ENCODE peak calls at places on chromosomes 6 and 20, in seven cellular contexts. One of them, this sample, is unnamed.

GRCh38 chr6:75818061-75818855 is 69.2 kb downstream of the MYO6 start:
- DNase-seq in ACHN: no peak
- DNase-seq in cerebellum: no peak
- DNase-seq in stomach: no peak
- DNase-seq in AG08396: no peak
- DNase-seq in anterior cingulate cortex: no peak
- DNase-seq in left ventricle myocardium inferior: no peak
- DNase-seq in this sample: no peak

GRCh38 chr20:45993197-45993951 is 15.3 kb upstream of the MMP9 start:
- DNase-seq in ACHN: no peak
- DNase-seq in cerebellum: no peak
- DNase-seq in stomach: peak
- DNase-seq in AG08396: no peak
- DNase-seq in anterior cingulate cortex: no peak
- DNase-seq in left ventricle myocardium inferior: no peak
- DNase-seq in this sample: peak

GRCh38 chr6:15304337-15305078 is 58.6 kb downstream of the JARID2 start:
- DNase-seq in ACHN: no peak
- DNase-seq in cerebellum: no peak
- DNase-seq in stomach: no peak
- DNase-seq in AG08396: no peak
- DNase-seq in anterior cingulate cortex: no peak
- DNase-seq in left ventricle myocardium inferior: no peak
- DNase-seq in this sample: no peak

GRCh38 chr20:63533871-63534393 is 3.2 kb downstream of the PTK6 start:
- DNase-seq in ACHN: no peak
- DNase-seq in cerebellum: peak
- DNase-seq in stomach: peak
- DNase-seq in AG08396: no peak
- DNase-seq in anterior cingulate cortex: no peak
- DNase-seq in left ventricle myocardium inferior: no peak
- DNase-seq in this sample: peak

GRCh38 chr20:8800089-8800488 is 268.8 kb upstream of the PLCB4 start:
- DNase-seq in ACHN: no peak
- DNase-seq in cerebellum: no peak
- DNase-seq in stomach: no peak
- DNase-seq in AG08396: no peak
- DNase-seq in anterior cingulate cortex: no peak
- DNase-seq in left ventricle myocardium inferior: no peak
- DNase-seq in this sample: no peak

GRCh38 chr6:98845201-98846020 is 11.0 kb downstream of the POU3F2 start:
- DNase-seq in ACHN: peak
- DNase-seq in cerebellum: peak
- DNase-seq in stomach: peak
- DNase-seq in AG08396: peak
- DNase-seq in anterior cingulate cortex: peak
- DNase-seq in left ventricle myocardium inferior: peak
- DNase-seq in this sample: peak

GRCh38 chr6:30061766-30062458 is 847 bp downstream of the POLR1H start:
- DNase-seq in ACHN: peak
- DNase-seq in cerebellum: no peak
- DNase-seq in stomach: peak
- DNase-seq in AG08396: no peak
- DNase-seq in anterior cingulate cortex: no peak
- DNase-seq in left ventricle myocardium inferior: no peak
- DNase-seq in this sample: peak

GRCh38 chr20:1833728-1834726 is 61.2 kb upstream of the SIRPA start:
- DNase-seq in ACHN: no peak
- DNase-seq in cerebellum: no peak
- DNase-seq in stomach: no peak
- DNase-seq in AG08396: no peak
- DNase-seq in anterior cingulate cortex: no peak
- DNase-seq in left ventricle myocardium inferior: no peak
- DNase-seq in this sample: no peak

GRCh38 chr6:156953125-156953477 is 175.9 kb downstream of the ARID1B start:
- DNase-seq in ACHN: peak
- DNase-seq in cerebellum: no peak
- DNase-seq in stomach: no peak
- DNase-seq in AG08396: no peak
- DNase-seq in anterior cingulate cortex: no peak
- DNase-seq in left ventricle myocardium inferior: no peak
- DNase-seq in this sample: no peak

GRCh38 chr6:93562566-93562965 is 143.2 kb upstream of the EPHA7 start:
- DNase-seq in ACHN: peak
- DNase-seq in cerebellum: no peak
- DNase-seq in stomach: no peak
- DNase-seq in AG08396: no peak
- DNase-seq in anterior cingulate cortex: no peak
- DNase-seq in left ventricle myocardium inferior: no peak
- DNase-seq in this sample: no peak

GRCh38 chr6:10369896-10370295 is 45.0 kb downstream of the TFAP2A start:
- DNase-seq in ACHN: no peak
- DNase-seq in cerebellum: no peak
- DNase-seq in stomach: no peak
- DNase-seq in AG08396: no peak
- DNase-seq in anterior cingulate cortex: no peak
- DNase-seq in left ventricle myocardium inferior: no peak
- DNase-seq in this sample: no peak

GRCh38 chr6:155351273-155352129 is 37.2 kb upstream of the TFB1M start:
- DNase-seq in ACHN: no peak
- DNase-seq in cerebellum: no peak
- DNase-seq in stomach: no peak
- DNase-seq in AG08396: no peak
- DNase-seq in anterior cingulate cortex: no peak
- DNase-seq in left ventricle myocardium inferior: no peak
- DNase-seq in this sample: no peak

GRCh38 chr6:41278699-41279405 is 7.6 kb downstream of the TREM1 start:
- DNase-seq in ACHN: peak
- DNase-seq in cerebellum: no peak
- DNase-seq in stomach: peak
- DNase-seq in AG08396: no peak
- DNase-seq in anterior cingulate cortex: no peak
- DNase-seq in left ventricle myocardium inferior: peak
- DNase-seq in this sample: peak

GRCh38 chr6:52116605-52116948 is 29.2 kb upstream of the PKHD1 start:
- DNase-seq in ACHN: no peak
- DNase-seq in cerebellum: no peak
- DNase-seq in stomach: no peak
- DNase-seq in AG08396: no peak
- DNase-seq in anterior cingulate cortex: no peak
- DNase-seq in left ventricle myocardium inferior: no peak
- DNase-seq in this sample: no peak

GRCh38 chr6:13472099-13472498 is 15.3 kb downstream of the GFOD1 start:
- DNase-seq in ACHN: no peak
- DNase-seq in cerebellum: no peak
- DNase-seq in stomach: no peak
- DNase-seq in AG08396: no peak
- DNase-seq in anterior cingulate cortex: no peak
- DNase-seq in left ventricle myocardium inferior: no peak
- DNase-seq in this sample: no peak

GRCh38 chr6:113488061-113488460 is 369.1 kb upstream of the MARCKS start:
- DNase-seq in ACHN: no peak
- DNase-seq in cerebellum: no peak
- DNase-seq in stomach: no peak
- DNase-seq in AG08396: no peak
- DNase-seq in anterior cingulate cortex: no peak
- DNase-seq in left ventricle myocardium inferior: no peak
- DNase-seq in this sample: no peak

GRCh38 chr6:111724505-111724904 is 118.8 kb upstream of the TRAF3IP2 start:
- DNase-seq in ACHN: no peak
- DNase-seq in cerebellum: no peak
- DNase-seq in stomach: no peak
- DNase-seq in AG08396: no peak
- DNase-seq in anterior cingulate cortex: no peak
- DNase-seq in left ventricle myocardium inferior: no peak
- DNase-seq in this sample: no peak

GRCh38 chr6:157996201-157996712 is 14.6 kb downstream of the SYNJ2 start:
- DNase-seq in ACHN: no peak
- DNase-seq in cerebellum: no peak
- DNase-seq in stomach: no peak
- DNase-seq in AG08396: no peak
- DNase-seq in anterior cingulate cortex: no peak
- DNase-seq in left ventricle myocardium inferior: peak
- DNase-seq in this sample: no peak

GRCh38 chr6:139977887-139978332 is 603.5 kb upstream of the CITED2 start:
- DNase-seq in ACHN: peak
- DNase-seq in cerebellum: no peak
- DNase-seq in stomach: no peak
- DNase-seq in AG08396: no peak
- DNase-seq in anterior cingulate cortex: no peak
- DNase-seq in left ventricle myocardium inferior: no peak
- DNase-seq in this sample: no peak

GRCh38 chr6:112466378-112467151 is 119.4 kb downstream of the RFPL4B start:
- DNase-seq in ACHN: no peak
- DNase-seq in cerebellum: no peak
- DNase-seq in stomach: no peak
- DNase-seq in AG08396: no peak
- DNase-seq in anterior cingulate cortex: no peak
- DNase-seq in left ventricle myocardium inferior: no peak
- DNase-seq in this sample: no peak

GRCh38 chr20:11429889-11430580 is 487.7 kb upstream of the BTBD3 start:
- DNase-seq in ACHN: no peak
- DNase-seq in cerebellum: no peak
- DNase-seq in stomach: no peak
- DNase-seq in AG08396: no peak
- DNase-seq in anterior cingulate cortex: no peak
- DNase-seq in left ventricle myocardium inferior: no peak
- DNase-seq in this sample: no peak

GRCh38 chr6:39426057-39426592 is 103.6 kb upstream of the KCNK16 start:
- DNase-seq in ACHN: no peak
- DNase-seq in cerebellum: no peak
- DNase-seq in stomach: no peak
- DNase-seq in AG08396: peak
- DNase-seq in anterior cingulate cortex: no peak
- DNase-seq in left ventricle myocardium inferior: no peak
- DNase-seq in this sample: no peak

GRCh38 chr6:34237316-34237721 is 646 bp downstream of the HMGA1 start:
- DNase-seq in ACHN: no peak
- DNase-seq in cerebellum: peak
- DNase-seq in stomach: no peak
- DNase-seq in AG08396: peak
- DNase-seq in anterior cingulate cortex: no peak
- DNase-seq in left ventricle myocardium inferior: no peak
- DNase-seq in this sample: no peak

GRCh38 chr6:38865521-38866174 is 150.5 kb downstream of the DNAH8 start:
- DNase-seq in ACHN: no peak
- DNase-seq in cerebellum: no peak
- DNase-seq in stomach: no peak
- DNase-seq in AG08396: no peak
- DNase-seq in anterior cingulate cortex: no peak
- DNase-seq in left ventricle myocardium inferior: no peak
- DNase-seq in this sample: no peak

GRCh38 chr6:121437861-121438651 is 2.6 kb downstream of the GJA1 start:
- DNase-seq in ACHN: peak
- DNase-seq in cerebellum: no peak
- DNase-seq in stomach: no peak
- DNase-seq in AG08396: no peak
- DNase-seq in anterior cingulate cortex: no peak
- DNase-seq in left ventricle myocardium inferior: peak
- DNase-seq in this sample: no peak

GRCh38 chr6:129730477-129731165 is 20.6 kb upstream of the ARHGAP18 start:
- DNase-seq in ACHN: peak
- DNase-seq in cerebellum: no peak
- DNase-seq in stomach: no peak
- DNase-seq in AG08396: no peak
- DNase-seq in anterior cingulate cortex: no peak
- DNase-seq in left ventricle myocardium inferior: no peak
- DNase-seq in this sample: no peak

GRCh38 chr20:51503376-51503775 is 39.1 kb downstream of the NFATC2 start:
- DNase-seq in ACHN: no peak
- DNase-seq in cerebellum: no peak
- DNase-seq in stomach: no peak
- DNase-seq in AG08396: no peak
- DNase-seq in anterior cingulate cortex: no peak
- DNase-seq in left ventricle myocardium inferior: no peak
- DNase-seq in this sample: no peak

GRCh38 chr6:88086792-88087191 is 39.2 kb downstream of the SPACA1 start:
- DNase-seq in ACHN: no peak
- DNase-seq in cerebellum: no peak
- DNase-seq in stomach: no peak
- DNase-seq in AG08396: no peak
- DNase-seq in anterior cingulate cortex: no peak
- DNase-seq in left ventricle myocardium inferior: no peak
- DNase-seq in this sample: no peak

GRCh38 chr6:130708338-130708737 is 118.9 kb upstream of the SMLR1 start:
- DNase-seq in ACHN: no peak
- DNase-seq in cerebellum: no peak
- DNase-seq in stomach: no peak
- DNase-seq in AG08396: peak
- DNase-seq in anterior cingulate cortex: no peak
- DNase-seq in left ventricle myocardium inferior: no peak
- DNase-seq in this sample: no peak

GRCh38 chr6:108921547-108922331 is 73.5 kb downstream of the ARMC2 start:
- DNase-seq in ACHN: no peak
- DNase-seq in cerebellum: no peak
- DNase-seq in stomach: no peak
- DNase-seq in AG08396: no peak
- DNase-seq in anterior cingulate cortex: no peak
- DNase-seq in left ventricle myocardium inferior: no peak
- DNase-seq in this sample: no peak

GRCh38 chr6:21800330-21800729 is 206.8 kb downstream of the SOX4 start:
- DNase-seq in ACHN: no peak
- DNase-seq in cerebellum: no peak
- DNase-seq in stomach: no peak
- DNase-seq in AG08396: no peak
- DNase-seq in anterior cingulate cortex: no peak
- DNase-seq in left ventricle myocardium inferior: no peak
- DNase-seq in this sample: no peak

GRCh38 chr6:43812850-43813584 is 43.0 kb downstream of the VEGFA start:
- DNase-seq in ACHN: no peak
- DNase-seq in cerebellum: no peak
- DNase-seq in stomach: peak
- DNase-seq in AG08396: no peak
- DNase-seq in anterior cingulate cortex: no peak
- DNase-seq in left ventricle myocardium inferior: no peak
- DNase-seq in this sample: peak

GRCh38 chr6:32178547-32179440 is 589 bp downstream of the RNF5 start:
- DNase-seq in ACHN: peak
- DNase-seq in cerebellum: no peak
- DNase-seq in stomach: no peak
- DNase-seq in AG08396: no peak
- DNase-seq in anterior cingulate cortex: no peak
- DNase-seq in left ventricle myocardium inferior: no peak
- DNase-seq in this sample: no peak

GRCh38 chr6:129500958-129501381 is 209.0 kb downstream of the ARHGAP18 start:
- DNase-seq in ACHN: peak
- DNase-seq in cerebellum: no peak
- DNase-seq in stomach: no peak
- DNase-seq in AG08396: no peak
- DNase-seq in anterior cingulate cortex: no peak
- DNase-seq in left ventricle myocardium inferior: no peak
- DNase-seq in this sample: no peak

GRCh38 chr6:34953084-34954025 is 64.3 kb downstream of the ANKS1A start:
- DNase-seq in ACHN: no peak
- DNase-seq in cerebellum: no peak
- DNase-seq in stomach: no peak
- DNase-seq in AG08396: peak
- DNase-seq in anterior cingulate cortex: no peak
- DNase-seq in left ventricle myocardium inferior: no peak
- DNase-seq in this sample: peak

GRCh38 chr6:134372603-134373281 is 54.8 kb upstream of the SGK1 start:
- DNase-seq in ACHN: no peak
- DNase-seq in cerebellum: no peak
- DNase-seq in stomach: peak
- DNase-seq in AG08396: peak
- DNase-seq in anterior cingulate cortex: no peak
- DNase-seq in left ventricle myocardium inferior: peak
- DNase-seq in this sample: peak

GRCh38 chr6:20197251-20197650 is 15.0 kb downstream of the MBOAT1 start:
- DNase-seq in ACHN: no peak
- DNase-seq in cerebellum: no peak
- DNase-seq in stomach: no peak
- DNase-seq in AG08396: no peak
- DNase-seq in anterior cingulate cortex: no peak
- DNase-seq in left ventricle myocardium inferior: no peak
- DNase-seq in this sample: no peak

GRCh38 chr6:155297669-155298068 is 16.6 kb downstream of the TFB1M start:
- DNase-seq in ACHN: no peak
- DNase-seq in cerebellum: no peak
- DNase-seq in stomach: no peak
- DNase-seq in AG08396: no peak
- DNase-seq in anterior cingulate cortex: no peak
- DNase-seq in left ventricle myocardium inferior: no peak
- DNase-seq in this sample: no peak